ENCODE peak calls at places on chromosome 15, in seven cellular contexts. V is upper lobe of left lung; C is uterus; S is stimulated activated CD8-positive, alpha-beta memory T cell treated with anti-CD3 and anti-CD28 coated beads, Interleukin-12 subunit alpha, Interleukin-12 subunit beta, amount 100 ng/mL, for 4 hours; N is left cardiac atrium; A is AG10803; O is amygdala. R is an unnamed sample.

GRCh38 chr15:69557340-69558137 is 104.9 kb downstream of the RPLP1 start:
- DNase-seq in V (peak), N (no peak), A (peak), S (no peak), C (no peak), O (no peak), R (peak)

GRCh38 chr15:68578175-68578959 is 426 bp upstream of the CORO2B start:
- DNase-seq in V (peak), S (no peak), N (peak), O (peak), C (peak), A (peak), R (peak)

GRCh38 chr15:99446565-99447496 is 119.0 kb upstream of the MEF2A start:
- DNase-seq in C (no peak), O (no peak), N (no peak), V (no peak), A (no peak), S (no peak), R (peak)

GRCh38 chr15:76197703-76198455 is 113.4 kb downstream of the ETFA start:
- DNase-seq in V (no peak), A (no peak), S (no peak), O (no peak), N (peak), C (no peak), R (no peak)

GRCh38 chr15:99324082-99324620 is 72.9 kb downstream of the LRRC28 start:
- DNase-seq in A (peak), N (no peak), O (no peak), S (no peak), V (no peak), C (no peak), R (no peak)

GRCh38 chr15:62853114-62853832 is 189.3 kb upstream of the TPM1 start:
- DNase-seq in O (no peak), N (no peak), V (no peak), C (no peak), A (peak), S (no peak), R (no peak)

GRCh38 chr15:99976811-99977271 is 243.6 kb upstream of the LYSMD4 start:
- DNase-seq in N (no peak), C (no peak), O (no peak), A (peak), S (no peak), V (no peak), R (no peak)

GRCh38 chr15:68190048-68190447 is 15.1 kb downstream of the CALML4 start:
- DNase-seq in S (no peak), N (no peak), O (no peak), C (no peak), A (no peak), V (no peak), R (no peak)

GRCh38 chr15:56929389-56929788 is 10.9 kb downstream of the TCF12 start:
- DNase-seq in V (no peak), A (peak), S (no peak), C (no peak), O (no peak), N (no peak), R (no peak)